ENCODE peak calls at places on chromosomes 11 and 22, in seven cellular contexts. One of them, this sample, is unnamed. For H3K27me3, the result is how much of the 10 kb centered on the place peaks cover.

GRCh38 chr11:84322211-84322610 is 1036.0 kb upstream of the CCDC90B start:
- DNase-seq in NT2/D1: no peak
- DNase-seq in left lung: no peak
- DNase-seq in RWPE2: no peak
- DNase-seq in neuronal stem cell: no peak
- DNase-seq in neural progenitor cell: no peak
- DNase-seq in tibial artery: no peak
- DNase-seq in this sample: no peak

GRCh38 chr11:69280451-69280850 is 13.5 kb upstream of the MYEOV start:
- DNase-seq in neural progenitor cell: no peak
- DNase-seq in NT2/D1: no peak
- DNase-seq in left lung: no peak
- DNase-seq in RWPE2: no peak
- DNase-seq in neuronal stem cell: no peak
- DNase-seq in tibial artery: no peak
- DNase-seq in this sample: no peak

GRCh38 chr11:70415176-70415575 is 16.8 kb downstream of the CTTN start:
- DNase-seq in tibial artery: no peak
- DNase-seq in neural progenitor cell: no peak
- DNase-seq in RWPE2: no peak
- DNase-seq in NT2/D1: no peak
- DNase-seq in left lung: no peak
- DNase-seq in neuronal stem cell: no peak
- DNase-seq in this sample: no peak

GRCh38 chr11:45382133-45382878 is 96.2 kb upstream of the SYT13 start:
- DNase-seq in left lung: no peak
- DNase-seq in RWPE2: no peak
- DNase-seq in neural progenitor cell: no peak
- DNase-seq in tibial artery: no peak
- DNase-seq in NT2/D1: no peak
- DNase-seq in neuronal stem cell: no peak
- DNase-seq in this sample: no peak

GRCh38 chr11:2376751-2377451 is at the start of gene CD81:
- DNase-seq in left lung: no peak
- DNase-seq in neural progenitor cell: peak
- DNase-seq in RWPE2: no peak
- DNase-seq in tibial artery: no peak
- DNase-seq in NT2/D1: no peak
- DNase-seq in neuronal stem cell: peak
- DNase-seq in this sample: peak

GRCh38 chr22:29661355-29661754 is 57.9 kb downstream of the NF2 start:
- DNase-seq in neuronal stem cell: no peak
- DNase-seq in left lung: no peak
- DNase-seq in NT2/D1: no peak
- DNase-seq in tibial artery: no peak
- DNase-seq in RWPE2: no peak
- DNase-seq in neural progenitor cell: no peak
- DNase-seq in this sample: no peak

GRCh38 chr22:29143848-29144785 is 61.6 kb upstream of the EMID1 start:
- DNase-seq in neural progenitor cell: no peak
- DNase-seq in NT2/D1: no peak
- DNase-seq in RWPE2: no peak
- DNase-seq in neuronal stem cell: no peak
- DNase-seq in left lung: no peak
- DNase-seq in tibial artery: no peak
- DNase-seq in this sample: no peak

GRCh38 chr11:62850911-62851806 is 11.8 kb upstream of the WDR74 start:
- DNase-seq in neural progenitor cell: peak
- DNase-seq in left lung: no peak
- DNase-seq in RWPE2: no peak
- DNase-seq in tibial artery: no peak
- DNase-seq in neuronal stem cell: no peak
- DNase-seq in NT2/D1: no peak
- DNase-seq in this sample: no peak

GRCh38 chr22:44584256-44584902 is 86.3 kb upstream of the RTL6 start:
- DNase-seq in RWPE2: peak
- DNase-seq in neural progenitor cell: no peak
- DNase-seq in left lung: peak
- DNase-seq in tibial artery: no peak
- DNase-seq in neuronal stem cell: no peak
- DNase-seq in NT2/D1: no peak
- DNase-seq in this sample: no peak

GRCh38 chr22:42273855-42274451 is 3.5 kb upstream of the TCF20 start:
- DNase-seq in NT2/D1: no peak
- DNase-seq in neural progenitor cell: peak
- DNase-seq in neuronal stem cell: no peak
- DNase-seq in left lung: no peak
- DNase-seq in tibial artery: no peak
- DNase-seq in RWPE2: no peak
- DNase-seq in this sample: no peak

GRCh38 chr11:10505278-10506012 is 35.5 kb downstream of the RNF141 start:
- DNase-seq in neural progenitor cell: no peak
- DNase-seq in tibial artery: no peak
- DNase-seq in RWPE2: no peak
- DNase-seq in NT2/D1: no peak
- DNase-seq in left lung: no peak
- DNase-seq in neuronal stem cell: no peak
- DNase-seq in this sample: no peak

GRCh38 chr11:69862331-69862761 is 43.1 kb upstream of the FGF3 start:
- DNase-seq in neuronal stem cell: no peak
- DNase-seq in NT2/D1: no peak
- DNase-seq in tibial artery: no peak
- DNase-seq in neural progenitor cell: no peak
- DNase-seq in left lung: peak
- DNase-seq in RWPE2: no peak
- DNase-seq in this sample: no peak

GRCh38 chr22:46044718-46045458 is 67.9 kb upstream of the WNT7B start:
- DNase-seq in RWPE2: no peak
- DNase-seq in neuronal stem cell: no peak
- DNase-seq in left lung: peak
- DNase-seq in neural progenitor cell: peak
- DNase-seq in NT2/D1: no peak
- DNase-seq in tibial artery: peak
- DNase-seq in this sample: peak

GRCh38 chr22:26651840-26652239 is 5.5 kb upstream of the MIAT start:
- DNase-seq in tibial artery: no peak
- DNase-seq in NT2/D1: no peak
- DNase-seq in RWPE2: no peak
- DNase-seq in neuronal stem cell: no peak
- DNase-seq in neural progenitor cell: no peak
- DNase-seq in left lung: no peak
- DNase-seq in this sample: no peak
- H3K27me3 ChIP-seq in tibial artery: under half
- H3K27me3 ChIP-seq in NT2/D1: under half
- H3K27me3 ChIP-seq in RWPE2: under half
- H3K27me3 ChIP-seq in neuronal stem cell: under half
- H3K27me3 ChIP-seq in neural progenitor cell: under half
- H3K27me3 ChIP-seq in left lung: under half
- H3K27me3 ChIP-seq in this sample: under half

DNA sequence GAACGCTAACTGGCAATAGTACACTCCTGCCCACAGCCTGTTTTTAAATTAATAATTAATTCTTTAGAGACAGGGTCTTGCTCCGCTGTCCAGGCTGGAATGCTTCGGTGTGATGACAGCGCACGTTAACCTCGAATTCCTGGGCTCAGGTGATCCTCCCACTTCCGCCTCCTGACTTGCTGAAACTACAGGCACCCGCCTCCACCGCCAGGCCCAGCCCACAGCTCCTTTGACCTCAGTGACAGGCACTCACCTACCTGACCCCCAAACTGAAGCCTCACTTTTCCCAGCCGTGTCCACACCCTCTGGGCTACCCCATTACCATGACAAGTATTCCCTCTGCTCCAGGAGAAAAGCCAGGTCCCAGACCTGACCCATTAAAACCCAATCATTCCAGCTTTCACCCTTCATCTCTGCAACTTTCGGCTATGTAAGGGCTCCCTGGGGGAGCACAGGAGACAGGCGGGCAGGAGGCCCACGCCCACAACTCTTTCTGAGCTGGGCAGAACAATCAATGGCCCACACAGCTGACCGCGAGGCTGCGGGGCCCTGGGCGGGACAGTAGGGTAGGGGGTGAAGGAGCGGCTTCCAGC is 730 bp downstream of the LMNTD2 start:
- DNase-seq in NT2/D1: no peak
- DNase-seq in tibial artery: no peak
- DNase-seq in neural progenitor cell: no peak
- DNase-seq in RWPE2: no peak
- DNase-seq in neuronal stem cell: no peak
- DNase-seq in left lung: no peak
- DNase-seq in this sample: no peak
- H3K4me3 ChIP-seq in NT2/D1: peak
- H3K4me3 ChIP-seq in tibial artery: peak
- H3K4me3 ChIP-seq in neural progenitor cell: peak
- H3K4me3 ChIP-seq in RWPE2: peak
- H3K4me3 ChIP-seq in neuronal stem cell: peak
- H3K4me3 ChIP-seq in left lung: peak
- H3K4me3 ChIP-seq in this sample: peak

DNA sequence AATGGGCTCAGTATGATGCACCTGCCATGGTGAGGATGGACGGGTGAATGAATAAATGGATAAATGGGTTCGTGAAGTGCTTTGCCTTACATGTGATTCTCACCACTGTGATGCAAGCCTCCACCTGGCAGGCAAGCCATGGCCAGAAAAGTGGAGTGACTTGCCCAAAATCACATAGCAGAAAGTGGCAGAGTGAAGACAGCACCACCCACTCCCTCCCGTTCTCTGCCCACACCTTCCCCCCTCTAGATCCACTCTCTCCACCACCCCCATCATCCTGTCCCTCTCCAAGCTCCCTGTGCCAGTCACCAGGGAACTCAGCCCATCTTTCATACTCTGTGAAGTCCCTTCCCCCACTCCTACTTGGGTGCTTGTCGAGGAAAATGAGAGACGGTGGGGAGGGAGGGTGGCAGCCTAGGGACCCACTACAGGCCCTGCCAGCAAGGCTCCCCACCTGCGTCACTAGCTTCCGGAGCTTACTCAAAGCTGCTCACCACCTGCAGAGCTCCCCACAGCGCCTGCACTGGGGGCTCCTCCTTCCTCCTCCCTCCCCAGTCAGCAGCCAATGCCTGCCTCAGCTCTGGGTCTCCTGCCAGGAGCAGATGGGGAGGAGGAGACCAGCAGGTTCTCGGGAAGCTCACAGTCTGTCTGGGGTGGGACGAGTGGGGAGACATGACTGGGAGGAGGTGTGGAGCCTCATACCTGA is 82.3 kb downstream of the PDE2A start:
- DNase-seq in left lung: no peak
- DNase-seq in tibial artery: no peak
- DNase-seq in RWPE2: no peak
- DNase-seq in neural progenitor cell: no peak
- DNase-seq in neuronal stem cell: no peak
- DNase-seq in NT2/D1: no peak
- DNase-seq in this sample: peak
- H3K27me3 ChIP-seq in left lung: under half
- H3K27me3 ChIP-seq in tibial artery: under half
- H3K27me3 ChIP-seq in RWPE2: under half
- H3K27me3 ChIP-seq in neural progenitor cell: half or more
- H3K27me3 ChIP-seq in neuronal stem cell: half or more
- H3K27me3 ChIP-seq in NT2/D1: under half
- H3K27me3 ChIP-seq in this sample: under half

GRCh38 chr11:66116576-66117361 is 46.7 kb downstream of the PACS1 start:
- DNase-seq in NT2/D1: no peak
- DNase-seq in RWPE2: no peak
- DNase-seq in tibial artery: no peak
- DNase-seq in left lung: no peak
- DNase-seq in neuronal stem cell: no peak
- DNase-seq in neural progenitor cell: no peak
- DNase-seq in this sample: no peak
- H3K4me3 ChIP-seq in NT2/D1: no peak
- H3K4me3 ChIP-seq in RWPE2: no peak
- H3K4me3 ChIP-seq in tibial artery: no peak
- H3K4me3 ChIP-seq in left lung: no peak
- H3K4me3 ChIP-seq in neuronal stem cell: no peak
- H3K4me3 ChIP-seq in neural progenitor cell: no peak
- H3K4me3 ChIP-seq in this sample: peak

GRCh38 chr11:119734788-119735187 is 5.8 kb upstream of the NECTIN1 start:
- DNase-seq in neuronal stem cell: no peak
- DNase-seq in NT2/D1: no peak
- DNase-seq in tibial artery: no peak
- DNase-seq in left lung: no peak
- DNase-seq in RWPE2: no peak
- DNase-seq in neural progenitor cell: no peak
- DNase-seq in this sample: no peak
- H3K27me3 ChIP-seq in neuronal stem cell: half or more
- H3K27me3 ChIP-seq in NT2/D1: under half
- H3K27me3 ChIP-seq in tibial artery: under half
- H3K27me3 ChIP-seq in left lung: under half
- H3K27me3 ChIP-seq in RWPE2: under half
- H3K27me3 ChIP-seq in neural progenitor cell: under half
- H3K27me3 ChIP-seq in this sample: under half

GRCh38 chr22:36914383-36914752 is 940 bp downstream of the CSF2RB start:
- DNase-seq in left lung: no peak
- DNase-seq in neural progenitor cell: no peak
- DNase-seq in RWPE2: no peak
- DNase-seq in neuronal stem cell: no peak
- DNase-seq in tibial artery: no peak
- DNase-seq in NT2/D1: no peak
- DNase-seq in this sample: no peak
- H3K4me3 ChIP-seq in left lung: peak
- H3K4me3 ChIP-seq in neural progenitor cell: no peak
- H3K4me3 ChIP-seq in RWPE2: no peak
- H3K4me3 ChIP-seq in neuronal stem cell: no peak
- H3K4me3 ChIP-seq in tibial artery: peak
- H3K4me3 ChIP-seq in NT2/D1: no peak
- H3K4me3 ChIP-seq in this sample: no peak

GRCh38 chr22:24954856-24955255 is 2.3 kb downstream of the KIAA1671 start:
- DNase-seq in left lung: no peak
- DNase-seq in NT2/D1: no peak
- DNase-seq in tibial artery: no peak
- DNase-seq in neuronal stem cell: no peak
- DNase-seq in RWPE2: no peak
- DNase-seq in neural progenitor cell: no peak
- DNase-seq in this sample: no peak

GRCh38 chr22:24954114-24954463 is 1.6 kb downstream of the KIAA1671 start:
- DNase-seq in RWPE2: no peak
- DNase-seq in tibial artery: no peak
- DNase-seq in neuronal stem cell: no peak
- DNase-seq in left lung: no peak
- DNase-seq in neural progenitor cell: peak
- DNase-seq in NT2/D1: no peak
- DNase-seq in this sample: no peak

GRCh38 chr22:24953294-24954113 is 988 bp downstream of the KIAA1671 start:
- DNase-seq in neuronal stem cell: no peak
- DNase-seq in tibial artery: no peak
- DNase-seq in left lung: peak
- DNase-seq in NT2/D1: no peak
- DNase-seq in RWPE2: no peak
- DNase-seq in neural progenitor cell: peak
- DNase-seq in this sample: no peak

GRCh38 chr22:24951942-24952836 is at the start of gene KIAA1671:
- DNase-seq in neural progenitor cell: peak
- DNase-seq in RWPE2: peak
- DNase-seq in NT2/D1: peak
- DNase-seq in neuronal stem cell: peak
- DNase-seq in tibial artery: peak
- DNase-seq in left lung: peak
- DNase-seq in this sample: peak

DNA sequence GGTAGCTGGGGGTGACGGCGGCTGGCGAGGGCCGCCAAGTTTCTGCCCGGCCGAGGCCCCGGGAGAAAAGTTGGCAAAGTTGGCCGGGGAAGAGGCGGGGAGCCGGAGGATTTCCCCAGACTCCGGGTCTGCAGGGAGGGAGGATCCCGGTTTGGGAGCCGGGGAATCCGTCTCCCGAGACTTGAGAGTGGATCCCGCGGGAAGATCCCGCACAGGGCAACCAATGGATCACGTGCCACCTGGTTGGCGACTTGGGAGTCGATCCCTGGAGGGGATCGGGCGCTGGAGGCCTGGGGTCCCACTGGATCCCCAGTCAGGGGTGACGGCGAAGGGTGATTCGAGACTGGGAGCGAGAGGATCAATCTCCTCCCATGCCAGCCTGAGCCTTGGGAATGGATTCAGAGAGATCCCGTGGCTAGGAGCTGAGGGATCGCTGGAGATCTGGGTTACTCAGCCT is 349 bp downstream of the KIAA1671 start:
- DNase-seq in left lung: peak
- DNase-seq in NT2/D1: no peak
- DNase-seq in RWPE2: peak
- DNase-seq in neural progenitor cell: peak
- DNase-seq in neuronal stem cell: peak
- DNase-seq in tibial artery: peak
- DNase-seq in this sample: no peak
- H3K27me3 ChIP-seq in left lung: under half
- H3K27me3 ChIP-seq in NT2/D1: under half
- H3K27me3 ChIP-seq in RWPE2: under half
- H3K27me3 ChIP-seq in neural progenitor cell: under half
- H3K27me3 ChIP-seq in neuronal stem cell: under half
- H3K27me3 ChIP-seq in tibial artery: under half
- H3K27me3 ChIP-seq in this sample: under half

This sample was measured in naive thymus-derived CD4-positive, alpha-beta T cell.